ENCODE peak calls at places on chromosomes 4 and X, in five cellular contexts. R is MM.1S; G is activated CD4-positive, alpha-beta T cell treated with anti-CD3 and anti-CD28 coated beads, Interleukin-2, amount 50 U/mL, for 24 hours; U is activated naive CD4-positive, alpha-beta T cell treated with anti-CD3 and anti-CD28 coated beads, Interleukin-2, amount 10 ng/mL, durations not matched to agents 7 days and 5 days; N is body of pancreas. T is an unnamed sample.

GRCh38 chr4:84239278-84239845 is 259.7 kb downstream of the NKX6-1 start:
- DNase-seq in R (no peak), G (no peak), U (no peak), N (no peak), T (no peak)

GRCh38 chr4:26836539-26836938 is 24.1 kb upstream of the STIM2 start:
- DNase-seq in R (no peak), G (no peak), U (no peak), N (no peak), T (peak)

GRCh38 chrX:113075521-113075920 is 234.9 kb upstream of the AMOT start:
- DNase-seq in R (no peak), G (no peak), U (no peak), N (no peak), T (no peak)

GRCh38 chr4:41390661-41391060 is 133.9 kb downstream of the UCHL1 start:
- DNase-seq in R (no peak), G (no peak), U (no peak), N (no peak), T (no peak)

GRCh38 chrX:120781416-120781815 is 94.2 kb downstream of the CT47B1 start:
- DNase-seq in R (no peak), G (no peak), U (no peak), N (no peak), T (no peak)

GRCh38 chr4:64643841-64644240 is 234.6 kb upstream of the TECRL start:
- DNase-seq in R (no peak), G (no peak), U (no peak), N (no peak), T (no peak)

GRCh38 chr4:144507309-144508101 is 138.5 kb upstream of the HHIP start:
- DNase-seq in R (no peak), G (no peak), U (no peak), N (no peak), T (no peak)

GRCh38 chrX:49165901-49166881 is 3.6 kb downstream of the MAGIX start:
- DNase-seq in R (peak), G (peak), U (peak), N (peak), T (peak)

GRCh38 chr4:88702780-88703179 is 5.2 kb upstream of the NAP1L5 start:
- DNase-seq in R (no peak), G (no peak), U (no peak), N (no peak), T (no peak)

GRCh38 chr4:112735474-112735951 is 98.6 kb downstream of the LARP7 start:
- DNase-seq in R (no peak), G (no peak), U (no peak), N (no peak), T (no peak)

GRCh38 chr4:2852481-2852881 is 8.8 kb downstream of the ADD1 start:
- DNase-seq in R (no peak), G (no peak), U (peak), N (no peak), T (no peak)

GRCh38 chr4:182918044-182918607 is 940 bp upstream of the DCTD start:
- DNase-seq in R (no peak), G (no peak), U (no peak), N (no peak), T (no peak)

GRCh38 chrX:16445166-16445752 is 204.7 kb upstream of the S100G start:
- DNase-seq in R (peak), G (no peak), U (peak), N (peak), T (peak)

GRCh38 chr4:156598138-156598681 is 373.4 kb downstream of the PDGFC start:
- DNase-seq in R (no peak), G (no peak), U (no peak), N (no peak), T (peak)

GRCh38 chr4:93731448-93731847 is 97.1 kb upstream of the ATOH1 start:
- DNase-seq in R (no peak), G (no peak), U (no peak), N (no peak), T (no peak)

GRCh38 chrX:10506781-10507180 is 113.6 kb downstream of the MID1 start:
- DNase-seq in R (no peak), G (no peak), U (no peak), N (no peak), T (no peak)

GRCh38 chr4:24010994-24011393 is 121.1 kb upstream of the PPARGC1A start:
- DNase-seq in R (no peak), G (no peak), U (no peak), N (no peak), T (no peak)

GRCh38 chr4:141387299-141387698 is 166.6 kb downstream of the ZNF330 start:
- DNase-seq in R (no peak), G (no peak), U (no peak), N (no peak), T (no peak)

T was measured in iPS-NIHi11.